ENCODE peak calls at places on chromosome 16, in nine cellular contexts. I is lower leg skin, Z is left ventricle myocardium inferior, C is thoracic aorta, X is sigmoid colon, P is left lung, K is heart right ventricle, F is AG04450, T is prostate gland. Y is an unnamed sample.

GRCh38 chr16:57694556-57695377 is at the start of gene DRC7:
- DNase-seq in I (peak), Z (no peak), C (no peak), X (no peak), P (peak), K (peak), F (no peak), T (no peak), Y (no peak)

GRCh38 chr16:31700530-31701388 is 172.8 kb upstream of the ZNF267 start:
- DNase-seq in I (peak), Z (peak), C (no peak), X (peak), P (peak), K (peak), F (no peak), T (peak), Y (no peak)

GRCh38 chr16:49701867-49702494 is 153.9 kb downstream of the ZNF423 start:
- DNase-seq in I (peak), Z (peak), C (no peak), X (peak), P (no peak), K (peak), F (no peak), T (peak), Y (peak)

GRCh38 chr16:59296002-59296401 is 561.9 kb upstream of the GOT2 start:
- DNase-seq in I (no peak), Z (no peak), C (no peak), X (no peak), P (no peak), K (no peak), F (no peak), T (no peak), Y (no peak)

GRCh38 chr16:46873201-46873600 is 11.0 kb upstream of the GPT2 start:
- DNase-seq in I (no peak), Z (no peak), C (no peak), X (no peak), P (no peak), K (no peak), F (no peak), T (no peak), Y (no peak)

GRCh38 chr16:20904507-20905079 is 4.0 kb downstream of the LYRM1 start:
- DNase-seq in I (no peak), Z (no peak), C (no peak), X (no peak), P (no peak), K (no peak), F (no peak), T (peak), Y (peak)

GRCh38 chr16:87297918-87298631 is 19.1 kb downstream of the C16orf95 start:
- DNase-seq in I (no peak), Z (no peak), C (no peak), X (no peak), P (no peak), K (no peak), F (no peak), T (no peak), Y (no peak)

GRCh38 chr16:75287708-75288107 is 36.3 kb upstream of the BCAR1 start:
- DNase-seq in I (no peak), Z (no peak), C (no peak), X (no peak), P (peak), K (no peak), F (no peak), T (no peak), Y (no peak)

GRCh38 chr16:86261379-86261778 is 248.9 kb upstream of the FOXF1 start:
- DNase-seq in I (no peak), Z (no peak), C (no peak), X (no peak), P (no peak), K (no peak), F (no peak), T (no peak), Y (no peak)

GRCh38 chr16:19138601-19139000 is 24.8 kb downstream of the ITPRIPL2 start:
- DNase-seq in I (peak), Z (peak), C (no peak), X (peak), P (peak), K (peak), F (peak), T (peak), Y (no peak)

GRCh38 chr16:62406387-62406786 is 370.1 kb upstream of the CDH8 start:
- DNase-seq in I (no peak), Z (no peak), C (no peak), X (no peak), P (no peak), K (no peak), F (no peak), T (no peak), Y (no peak)

GRCh38 chr16:62404857-62405611 is 368.8 kb upstream of the CDH8 start:
- DNase-seq in I (no peak), Z (no peak), C (no peak), X (no peak), P (no peak), K (no peak), F (no peak), T (no peak), Y (no peak)

DNA sequence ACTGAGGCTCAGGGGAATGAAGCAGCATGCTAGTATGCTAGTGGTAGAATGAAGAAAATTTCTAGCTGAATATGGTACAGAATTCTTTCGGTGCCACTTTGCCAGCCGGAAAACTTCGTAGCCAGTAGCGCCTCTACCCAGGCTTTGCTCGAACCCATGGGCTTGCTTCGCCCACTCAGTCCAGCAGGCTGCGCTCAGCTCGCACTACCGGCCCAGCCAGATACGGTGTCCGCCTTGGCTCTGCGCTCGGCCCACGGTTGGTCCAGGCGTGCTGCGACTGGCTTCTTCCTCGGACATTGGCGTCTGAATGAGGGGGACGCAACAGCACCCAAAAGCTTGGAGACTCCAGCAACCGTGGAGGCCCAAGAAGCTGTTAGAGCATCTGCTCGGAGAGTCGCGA is 372.5 kb upstream of the CDH8 start:
- DNase-seq in I (no peak), Z (no peak), C (no peak), X (no peak), P (no peak), K (no peak), F (no peak), T (no peak), Y (no peak)
- H3K4me3 ChIP-seq in I (no peak), Z (no peak), C (no peak), X (no peak), P (no peak), K (no peak), F (no peak), T (no peak), Y (no peak)

DNA sequence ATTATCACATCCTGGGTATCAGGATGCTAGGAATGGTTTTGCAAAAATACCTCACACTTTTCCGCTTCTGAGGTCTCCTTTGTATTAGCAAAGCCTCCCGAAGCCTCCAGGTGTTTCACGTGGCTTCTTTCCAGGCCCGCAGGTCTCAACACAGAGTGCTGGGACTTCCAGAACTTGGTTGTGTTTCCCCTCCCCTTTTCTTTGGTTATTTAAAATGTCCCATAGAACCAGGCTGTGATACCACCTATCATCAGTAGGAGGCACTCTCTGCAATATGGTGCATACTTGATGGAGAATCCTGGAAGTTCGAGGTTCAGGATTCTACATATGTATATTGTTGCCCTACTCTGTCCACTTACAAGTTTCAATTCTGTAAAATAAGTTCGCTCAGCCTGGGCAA is 28.8 kb downstream of the ATP2C2 start:
- DNase-seq in I (no peak), Z (no peak), C (no peak), X (no peak), P (no peak), K (no peak), F (no peak), T (no peak), Y (no peak)
- TF ChIP-seq CTCF in I (no peak), Z (no peak), C (no peak), X (no peak), P (no peak), K (no peak), F (no peak), T (no peak), Y (peak)

GRCh38 chr16:29987371-29988085 is 7.9 kb downstream of the HIRIP3 start:
- DNase-seq in I (no peak), Z (no peak), C (no peak), X (no peak), P (no peak), K (no peak), F (no peak), T (no peak), Y (no peak)

GRCh38 chr16:29989111-29989858 is 6.1 kb downstream of the HIRIP3 start:
- DNase-seq in I (no peak), Z (no peak), C (no peak), X (peak), P (peak), K (no peak), F (no peak), T (no peak), Y (no peak)

GRCh38 chr16:29986931-29987330 is 8.5 kb downstream of the HIRIP3 start:
- DNase-seq in I (no peak), Z (no peak), C (no peak), X (no peak), P (no peak), K (no peak), F (no peak), T (no peak), Y (no peak)

GRCh38 chr16:29990033-29990432 is 5.4 kb downstream of the HIRIP3 start:
- DNase-seq in I (no peak), Z (no peak), C (no peak), X (no peak), P (no peak), K (no peak), F (no peak), T (no peak), Y (no peak)

DNA sequence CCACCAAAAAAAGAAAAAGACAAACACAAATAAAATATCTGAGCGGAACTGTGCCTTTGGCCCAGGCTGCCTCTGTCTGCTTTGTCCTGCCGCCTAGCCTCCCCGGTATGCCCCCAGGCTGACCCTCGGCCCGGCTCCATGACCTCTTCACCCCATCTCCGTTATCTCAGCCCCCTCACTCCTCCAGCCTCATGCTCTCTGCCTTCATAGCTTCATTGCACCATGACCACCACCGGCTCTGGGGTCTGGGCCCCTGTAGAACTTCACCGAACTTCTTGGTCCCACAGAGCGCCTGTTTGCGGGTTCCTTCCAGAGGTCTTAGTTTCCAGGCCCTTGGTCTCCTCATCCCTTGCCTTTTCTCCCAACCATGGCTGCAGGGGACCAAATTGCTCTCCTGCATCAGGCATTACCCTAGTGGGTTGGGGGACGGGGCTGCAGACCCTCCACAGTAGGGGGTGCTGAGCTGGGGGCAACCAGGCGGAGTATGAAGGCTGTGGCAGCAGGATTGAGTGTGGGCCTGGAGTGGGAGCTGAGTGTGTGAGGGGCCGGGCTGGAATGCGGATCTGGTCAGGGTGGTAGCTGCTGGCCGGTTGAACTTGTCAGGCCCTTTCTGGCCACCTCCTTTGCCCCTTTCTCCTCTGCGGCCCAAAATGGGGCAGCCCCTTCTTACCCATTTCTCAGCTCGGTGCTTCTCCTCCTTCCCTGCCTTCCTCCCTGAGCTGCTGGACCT is 6.9 kb downstream of the HIRIP3 start:
- DNase-seq in I (no peak), Z (no peak), C (no peak), X (peak), P (no peak), K (no peak), F (no peak), T (no peak), Y (no peak)
- H3K4me3 ChIP-seq in I (no peak), Z (no peak), C (no peak), X (no peak), P (no peak), K (no peak), F (no peak), T (no peak), Y (no peak)

GRCh38 chr16:70770968-70771552 is 29.9 kb downstream of the VAC14 start:
- DNase-seq in I (peak), Z (peak), C (no peak), X (no peak), P (no peak), K (peak), F (no peak), T (peak), Y (no peak)
- TF ChIP-seq CTCF in I (no peak), Z (peak), C (peak), X (peak), P (peak), K (peak), F (peak), T (peak), Y (peak)

DNA sequence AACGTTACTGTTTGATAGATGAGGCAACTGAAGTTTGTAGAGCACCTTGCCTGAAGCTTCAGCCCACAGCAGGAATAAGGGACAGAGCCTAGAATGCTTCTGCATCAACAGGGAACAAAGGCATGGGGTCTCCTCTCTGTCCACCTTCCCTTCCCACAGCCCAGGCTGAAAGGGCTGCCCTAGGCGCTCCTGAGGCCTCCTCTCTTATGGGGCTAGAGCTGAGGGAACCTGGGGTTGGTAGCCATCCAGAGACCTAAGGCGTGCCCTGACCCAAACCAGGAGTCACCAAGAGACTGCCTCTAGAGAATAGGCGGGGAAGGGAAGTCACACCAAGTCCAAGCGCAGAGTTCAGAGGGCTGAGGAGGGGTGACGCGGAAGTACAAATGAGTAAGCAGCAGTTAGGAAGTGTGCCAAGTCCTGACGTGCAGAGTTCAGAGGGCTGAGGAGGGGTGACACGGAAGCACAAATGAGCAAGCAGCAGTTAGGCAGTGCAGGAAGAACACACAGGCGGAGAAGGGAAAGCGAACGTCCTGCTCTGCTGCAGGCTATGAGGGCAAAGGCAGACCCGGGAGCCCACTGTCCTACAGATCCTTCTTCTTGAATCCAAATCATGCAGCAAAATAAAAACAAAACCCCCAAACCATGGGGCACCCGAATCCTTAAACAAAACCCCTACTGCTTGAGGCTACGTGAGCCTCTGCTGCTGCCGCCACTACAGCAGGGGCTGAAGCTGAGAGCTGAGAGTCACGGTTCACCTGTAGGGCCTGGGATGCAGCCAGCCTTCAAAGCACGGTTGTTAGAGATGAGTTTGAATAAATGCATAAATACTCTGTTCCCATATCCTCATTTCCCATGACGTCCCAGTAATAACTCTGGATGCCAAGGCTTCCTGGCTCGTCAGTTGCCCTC is 2.7 kb upstream of the SPG7 start:
- DNase-seq in I (peak), Z (peak), C (peak), X (peak), P (peak), K (peak), F (peak), T (peak), Y (no peak)
- H3K4me3 ChIP-seq in I (no peak), Z (peak), C (peak), X (no peak), P (peak), K (peak), F (no peak), T (no peak), Y (no peak)

DNA sequence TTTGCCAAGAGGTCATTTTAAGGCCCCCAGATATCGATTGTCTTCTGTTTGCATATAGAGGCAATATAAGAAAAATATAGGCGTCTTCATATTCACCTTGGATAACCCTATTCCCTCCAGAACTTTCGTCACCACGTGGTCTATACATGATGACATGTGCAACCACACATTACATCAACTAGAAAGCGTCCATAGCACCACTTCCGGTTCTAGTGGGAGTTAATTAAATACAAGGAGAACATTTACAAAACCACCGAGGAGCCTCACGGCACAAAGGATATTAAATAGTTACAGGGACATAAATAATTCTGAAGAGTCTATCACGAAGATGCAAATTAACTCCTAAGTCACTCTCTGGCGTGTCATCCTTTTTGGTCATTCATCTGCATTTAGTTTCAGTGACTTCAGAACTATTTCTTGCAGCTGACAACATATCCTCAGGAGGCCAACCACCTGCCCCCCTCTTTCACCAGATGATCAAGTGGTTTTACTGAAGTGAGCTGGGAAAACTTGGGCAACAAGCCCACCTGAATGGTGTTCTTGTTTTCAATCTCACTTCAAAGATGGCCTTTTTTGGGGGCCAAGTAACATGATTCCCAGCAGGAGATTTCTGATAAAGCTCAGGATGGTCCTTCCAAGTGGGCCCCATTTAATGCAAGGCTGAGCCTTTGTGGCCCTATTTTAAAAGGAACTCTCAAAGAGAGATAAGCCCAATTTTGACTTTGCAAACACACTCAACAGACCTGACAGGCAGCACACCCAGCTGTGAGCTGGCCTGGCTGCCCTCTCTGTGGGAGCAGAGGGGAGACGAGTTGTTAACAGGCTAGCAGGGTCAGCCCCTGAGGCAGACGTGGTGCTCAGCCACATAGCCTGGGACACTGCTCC is 15.3 kb downstream of the CMTM3 start:
- DNase-seq in I (no peak), Z (no peak), C (no peak), X (no peak), P (no peak), K (no peak), F (no peak), T (no peak), Y (no peak)
- TF ChIP-seq CTCF in I (no peak), Z (no peak), C (no peak), X (no peak), P (no peak), K (no peak), F (no peak), T (no peak), Y (no peak)

GRCh38 chr16:24328835-24329418 is 72.8 kb downstream of the CACNG3 start:
- DNase-seq in I (no peak), Z (no peak), C (no peak), X (no peak), P (no peak), K (no peak), F (no peak), T (no peak), Y (no peak)
- H3K4me3 ChIP-seq in I (no peak), Z (no peak), C (no peak), X (no peak), P (no peak), K (no peak), F (no peak), T (no peak), Y (no peak)